ENCODE peak calls at places on chromosomes 4 and X, in ten cellular contexts. T, H, B, Q, O, E, P, X, M and D are unnamed samples.
A peak's percentile ranks its signal among the peaks of the same experiment; 100 is the strongest.

GRCh38 chr4:172095161-172095560 is 282.0 kb downstream of the GALNTL6 start:
- DNase-seq in H (no peak), E (no peak), P (no peak), Q (no peak), O (no peak), T (no peak), B (no peak), X (no peak), M (no peak), D (no peak)

GRCh38 chr4:1345905-1346780 is 865 bp upstream of the UVSSA start:
- DNase-seq in X (peak; percentile 44), M (peak; percentile 56), H (peak; percentile 45), P (peak; percentile 65), E (peak; percentile 16), B (peak; percentile 44), O (peak; percentile 54), Q (no peak), T (no peak), D (peak; percentile 74)

GRCh38 chr4:26044524-26044923 is 130.5 kb downstream of the SMIM20 start:
- DNase-seq in B (no peak), P (no peak), O (no peak), Q (no peak), T (no peak), M (no peak), X (no peak), E (no peak), H (no peak), D (no peak)

GRCh38 chr4:146235654-146236570 is 21.6 kb downstream of the REELD1 start:
- DNase-seq in O (no peak), M (no peak), H (no peak), E (no peak), T (no peak), Q (no peak), P (no peak), B (peak; percentile 34), X (no peak), D (no peak)

GRCh38 chrX:44343412-44343942 is at the start of gene EFHC2:
- DNase-seq in Q (peak; percentile 13), P (no peak), E (no peak), B (peak; percentile 47), X (peak; percentile 43), H (peak; percentile 34), T (no peak), O (peak; percentile 28), M (peak; percentile 23), D (peak; percentile 14)

GRCh38 chrX:156001667-156002021 is 4.1 kb downstream of the IL9R start:
- DNase-seq in O (no peak), B (no peak), Q (no peak), E (no peak), M (no peak), H (no peak), T (no peak), X (no peak), P (no peak), D (no peak)

GRCh38 chr4:107997001-107997788 is 7.5 kb downstream of the HADH start:
- DNase-seq in B (peak; percentile 49), T (no peak), E (peak; percentile 81), Q (no peak), M (no peak), X (peak; percentile 51), O (no peak), P (no peak), H (no peak), D (no peak)

GRCh38 chr4:119103263-119103662 is 32.4 kb upstream of the MYOZ2 start:
- DNase-seq in M (no peak), B (peak; percentile 54), T (peak; percentile 85), E (peak; percentile 99), P (no peak), X (peak; percentile 41), O (peak; percentile 41), Q (no peak), H (no peak), D (no peak)

GRCh38 chr4:32847466-32847865 is 2127.3 kb downstream of the PCDH7 start:
- DNase-seq in B (no peak), X (no peak), E (no peak), Q (no peak), T (no peak), O (no peak), M (no peak), P (no peak), H (no peak), D (no peak)

GRCh38 chr4:156962551-156962974 is 9.0 kb downstream of the PDGFC start:
- DNase-seq in O (no peak), T (no peak), B (peak; percentile 25), E (peak; percentile 99), Q (no peak), P (no peak), H (no peak), X (peak; percentile 83), M (peak; percentile 43), D (no peak)

GRCh38 chr4:7956306-7957112 is 16.8 kb upstream of the AFAP1 start:
- DNase-seq in Q (peak; percentile 38), M (peak; percentile 48), B (no peak), T (no peak), E (peak; percentile 80), P (no peak), O (no peak), X (peak; percentile 79), H (no peak), D (no peak)

GRCh38 chrX:75155830-75156525 is at the start of gene ABCB7:
- DNase-seq in P (peak; percentile 18), Q (peak; percentile 13), B (peak; percentile 51), O (peak; percentile 68), X (peak; percentile 58), H (peak; percentile 62), M (peak; percentile 53), E (peak; percentile 67), T (peak; percentile 35), D (peak; percentile 84)
- TF ChIP-seq POLR2A in P (peak; percentile 55), Q (no peak), B (peak; percentile 52), O (peak; percentile 40), X (no peak), H (no peak), M (peak; percentile 68), E (no peak), T (peak; percentile 44), D (peak; percentile 69)

GRCh38 chr4:88698539-88698938 is 910 bp upstream of the NAP1L5 start:
- DNase-seq in O (no peak), P (no peak), H (no peak), X (no peak), T (no peak), Q (no peak), E (no peak), B (no peak), M (no peak), D (peak; percentile 31)

GRCh38 chr4:88693792-88694191 is 3.8 kb downstream of the NAP1L5 start:
- DNase-seq in X (no peak), P (no peak), Q (no peak), M (no peak), H (no peak), B (no peak), T (no peak), E (no peak), O (no peak), D (no peak)

GRCh38 chr4:88697113-88697512 is 516 bp downstream of the NAP1L5 start:
- DNase-seq in P (no peak), X (peak; percentile 48), H (no peak), E (peak; percentile 52), T (no peak), Q (no peak), O (peak; percentile 16), B (no peak), M (no peak), D (peak; percentile 54)

GRCh38 chr4:88696620-88697019 is 1.0 kb downstream of the NAP1L5 start:
- DNase-seq in E (peak; percentile 23), H (no peak), T (no peak), Q (no peak), O (no peak), B (no peak), M (no peak), P (no peak), X (no peak), D (no peak)

DNA sequence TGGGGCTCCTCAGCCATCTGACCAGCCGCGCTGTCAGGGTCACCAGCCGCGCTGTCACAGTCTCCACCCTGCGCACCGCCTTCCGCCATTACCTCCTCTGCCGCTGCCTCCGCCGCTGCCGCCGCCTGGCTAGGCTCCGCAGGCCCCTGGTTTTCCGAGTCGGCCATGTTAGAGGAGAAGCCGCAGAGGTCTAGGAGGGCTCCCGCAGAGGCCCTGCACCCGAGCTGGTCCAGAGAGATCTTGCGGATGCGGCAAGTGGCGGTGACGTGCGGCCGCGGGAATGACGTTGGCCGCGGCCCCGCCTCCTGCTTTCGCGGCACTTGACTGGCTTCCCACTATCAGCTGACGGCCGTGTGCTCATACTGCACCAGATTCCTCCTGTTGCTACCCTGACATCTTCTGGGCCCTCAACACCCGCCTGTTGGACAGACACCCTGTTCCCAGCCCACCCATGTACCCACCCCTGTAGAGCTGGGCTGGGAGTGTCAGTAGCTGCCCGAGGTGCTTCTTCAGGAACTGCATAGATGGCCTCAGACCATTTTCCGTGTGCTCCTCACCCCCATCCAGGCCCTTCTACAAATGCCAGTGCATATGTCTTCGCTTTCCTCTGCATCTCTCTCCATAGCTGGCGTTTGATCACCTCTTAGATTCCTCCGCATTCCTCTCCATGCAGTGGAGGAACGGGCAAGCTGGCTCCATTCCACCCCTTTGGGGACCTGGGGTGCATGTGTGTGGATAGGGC is at the start of gene NAP1L5:
- DNase-seq in T (peak; percentile 13), Q (peak; percentile 53), O (peak; percentile 73), B (peak; percentile 70), P (peak; percentile 32), H (peak; percentile 59), M (peak; percentile 62), X (peak; percentile 64), E (peak; percentile 85), D (peak; percentile 87)
- TF ChIP-seq POLR2A in T (no peak), Q (peak; percentile 28), O (no peak), B (peak; percentile 52), P (no peak), H (no peak), M (peak; percentile 52), X (peak; percentile 44), E (peak; percentile 42), D (peak; percentile 57)

GRCh38 chrX:1491851-1492349 is 39.2 kb upstream of the ASMTL start:
- DNase-seq in X (no peak), H (peak; percentile 22), O (no peak), P (peak; percentile 67), B (no peak), M (no peak), Q (no peak), E (no peak), T (peak; percentile 66), D (no peak)
- TF ChIP-seq POLR2A in X (no peak), H (no peak), O (no peak), P (no peak), B (no peak), M (no peak), Q (no peak), E (no peak), T (no peak), D (no peak)

DNA sequence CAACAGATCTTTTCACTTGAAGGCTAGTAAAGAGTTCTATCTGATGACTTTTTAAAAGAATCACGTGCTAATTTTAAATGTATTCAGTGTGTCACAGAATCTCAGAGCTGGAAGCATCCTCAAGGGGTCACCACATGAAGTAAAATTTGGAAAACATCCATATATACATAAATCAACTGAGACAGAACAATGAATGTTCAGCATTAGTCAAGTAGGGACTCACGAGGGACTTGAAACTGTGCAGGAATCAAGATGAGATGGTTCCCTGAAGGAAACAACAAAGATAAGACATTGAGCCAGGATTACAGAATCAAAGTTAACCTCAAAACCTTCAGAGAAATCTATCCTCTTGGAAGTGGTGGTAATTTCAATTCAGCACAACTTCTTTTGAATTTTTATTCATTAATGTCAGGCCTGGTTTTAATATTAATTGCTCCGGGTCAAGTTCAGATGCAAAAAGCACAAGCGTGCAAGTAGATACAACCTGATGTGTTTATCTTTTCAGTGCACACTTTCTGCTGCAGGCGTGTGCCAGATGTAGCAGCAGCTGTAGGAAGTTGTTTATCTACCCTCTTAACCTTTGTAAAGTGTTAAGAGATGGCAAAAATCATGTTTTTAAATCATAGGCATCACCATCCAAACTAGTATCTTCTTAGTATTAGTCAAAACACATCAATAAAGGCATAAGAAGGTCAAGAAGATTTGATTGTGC is 87.7 kb upstream of the SRD5A3 start:
- DNase-seq in P (no peak), M (no peak), H (no peak), X (no peak), Q (no peak), B (no peak), E (no peak), T (no peak), O (no peak), D (peak; percentile 3)
- TF ChIP-seq POLR2A in P (no peak), M (no peak), H (no peak), X (no peak), Q (no peak), B (no peak), E (no peak), T (no peak), O (no peak), D (no peak)